ENCODE peak calls at places on chromosomes 2 and 18, in six cellular contexts. V is uterus, H is coronary artery, C is hepatocyte, R is endodermal cell, Y is sigmoid colon. G is an unnamed sample.

GRCh38 chr2:155223781-155224406 is 525.4 kb downstream of the KCNJ3 start:
- DNase-seq in V (no peak), H (no peak), C (peak), R (no peak), Y (no peak), G (no peak)

GRCh38 chr2:55985406-55985805 is 61.8 kb upstream of the EFEMP1 start:
- DNase-seq in V (no peak), H (no peak), C (no peak), R (no peak), Y (no peak), G (no peak)

GRCh38 chr18:11654736-11655604 is 34.1 kb upstream of the GNAL start:
- DNase-seq in V (no peak), H (no peak), C (peak), R (peak), Y (no peak), G (peak)

GRCh38 chr2:212843409-212844199 is 305.0 kb upstream of the ERBB4 start:
- DNase-seq in V (no peak), H (no peak), C (no peak), R (no peak), Y (no peak), G (peak)

GRCh38 chr2:36921984-36922383 is 44.4 kb downstream of the STRN start:
- DNase-seq in V (no peak), H (no peak), C (no peak), R (no peak), Y (no peak), G (no peak)

GRCh38 chr2:27735263-27735904 is 36.1 kb upstream of the MRPL33 start:
- DNase-seq in V (peak), H (peak), C (peak), R (peak), Y (peak), G (peak)

GRCh38 chr18:2191180-2191790 is 380.0 kb downstream of the METTL4 start:
- DNase-seq in V (no peak), H (no peak), C (no peak), R (no peak), Y (no peak), G (no peak)

GRCh38 chr2:24702800-24703199 is 90.4 kb downstream of the PTRHD1 start:
- DNase-seq in V (no peak), H (no peak), C (no peak), R (no peak), Y (no peak), G (peak)

GRCh38 chr2:162073776-162074578 is at the start of gene DPP4:
- DNase-seq in V (no peak), H (no peak), C (peak), R (peak), Y (peak), G (peak)

GRCh38 chr2:9001229-9001628 is 2.3 kb downstream of the MBOAT2 start:
- DNase-seq in V (no peak), H (no peak), C (no peak), R (no peak), Y (no peak), G (no peak)

DNA sequence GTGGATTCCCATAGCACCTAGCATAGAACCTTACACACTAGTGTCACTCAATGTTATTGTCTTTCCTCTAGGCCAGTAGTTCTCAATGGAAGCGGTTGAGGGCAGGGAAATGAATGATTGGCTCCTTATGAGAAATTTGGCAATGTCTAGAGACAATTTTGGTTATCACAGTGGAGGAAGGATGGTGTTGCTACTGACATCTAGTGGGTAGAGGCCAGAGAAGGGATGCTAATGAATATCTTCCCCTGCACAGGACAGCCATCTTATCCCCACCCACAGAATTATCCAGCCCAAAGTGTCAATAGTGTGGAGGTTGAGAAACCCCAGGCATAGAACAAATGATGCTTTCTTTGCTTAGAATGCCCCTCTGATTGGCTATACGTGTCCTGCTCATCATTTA is 15.8 kb downstream of the C18orf63 start:
- DNase-seq in V (no peak), H (no peak), C (peak), R (no peak), Y (no peak), G (peak)
- TF ChIP-seq CTCF in V (peak), H (no peak), C (peak), R (peak), Y (no peak), G (peak)

DNA sequence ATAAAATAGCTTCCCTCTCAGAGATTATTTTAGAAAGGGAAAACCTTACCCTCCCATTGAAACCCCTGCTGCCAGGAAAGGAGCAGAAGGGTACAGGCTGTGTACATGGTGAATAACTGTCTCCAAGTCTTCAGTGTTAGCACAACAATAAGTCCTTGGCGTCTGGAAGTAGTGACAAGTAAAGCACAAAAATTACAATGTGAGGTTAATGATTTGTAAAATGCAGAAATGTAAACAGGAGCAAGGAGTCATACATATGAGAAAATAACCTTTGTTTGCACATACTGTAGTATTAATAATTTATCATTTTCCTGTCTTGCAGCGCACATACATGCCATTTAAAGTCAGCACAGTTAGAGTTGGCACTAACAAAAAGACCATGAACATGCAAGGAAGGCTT is 40.5 kb downstream of the ABHD3 start:
- DNase-seq in V (no peak), H (no peak), C (no peak), R (no peak), Y (no peak), G (no peak)
- H3K4me3 ChIP-seq in V (no peak), H (no peak), C (no peak), R (no peak), Y (no peak), G (no peak)

DNA sequence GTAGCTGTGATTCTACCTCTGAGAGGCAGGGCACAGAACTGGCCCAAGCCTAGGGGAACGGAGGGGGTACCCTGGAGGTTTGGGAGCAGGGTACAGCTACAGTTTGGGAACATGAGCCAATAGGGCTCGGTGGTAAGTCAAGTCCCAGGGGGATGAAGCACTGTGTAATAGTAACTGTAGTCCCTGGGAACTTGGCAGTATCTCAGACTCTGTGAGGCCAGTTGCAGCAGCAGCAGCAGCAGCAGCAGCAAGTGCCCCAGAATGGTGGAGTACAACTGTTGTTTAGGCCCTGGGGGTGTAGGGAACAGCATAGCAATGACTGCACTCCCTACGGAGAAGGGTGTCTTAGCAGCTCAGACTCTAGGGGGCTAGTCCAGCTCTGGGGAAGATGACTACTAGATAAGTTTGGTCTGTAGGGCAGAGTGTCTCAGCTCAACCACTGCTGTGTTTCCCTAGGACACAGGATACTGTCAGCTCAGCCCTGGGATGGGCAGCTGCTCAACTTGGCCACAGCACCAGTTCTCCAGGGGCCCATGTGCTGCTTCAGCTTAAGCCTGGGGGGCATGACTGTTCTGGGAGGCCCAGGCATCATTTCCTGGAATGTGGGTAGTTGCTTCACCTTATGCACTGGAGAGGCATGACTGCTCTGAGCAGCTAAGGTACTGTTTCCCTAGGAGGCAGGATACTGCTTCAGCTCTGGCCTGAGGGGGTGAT is 20.5 kb downstream of the CARF start:
- DNase-seq in V (no peak), H (no peak), C (peak), R (no peak), Y (no peak), G (peak)
- TF ChIP-seq CTCF in V (no peak), H (no peak), C (no peak), R (no peak), Y (no peak), G (no peak)

GRCh38 chr2:222887124-222887523 is 26.3 kb downstream of the ACSL3 start:
- DNase-seq in V (no peak), H (no peak), C (no peak), R (no peak), Y (no peak), G (peak)
- H3K4me3 ChIP-seq in V (no peak), H (no peak), C (no peak), R (no peak), Y (no peak), G (no peak)

DNA sequence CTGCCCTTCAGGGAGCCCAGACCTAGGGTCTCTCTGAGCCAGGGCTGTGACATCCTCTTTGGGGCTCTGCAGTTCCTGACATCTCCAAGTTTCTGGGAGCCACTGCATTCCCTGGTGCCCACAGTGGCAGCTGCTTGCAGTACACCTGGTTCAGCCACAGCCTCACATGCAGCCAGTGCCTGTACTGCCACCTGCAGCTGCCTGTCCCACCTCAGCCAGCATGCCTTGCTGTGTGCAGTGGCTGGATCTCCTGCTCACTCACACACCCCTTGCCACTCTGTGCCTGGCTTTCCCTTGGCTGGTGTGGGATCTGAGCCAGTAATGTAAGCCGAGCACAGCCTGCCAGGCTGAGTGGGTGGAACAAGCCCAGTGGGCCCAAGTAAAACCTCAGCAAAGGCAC is 1288.7 kb downstream of the CNTNAP5 start:
- DNase-seq in V (no peak), H (no peak), C (no peak), R (peak), Y (no peak), G (no peak)
- TF ChIP-seq CTCF in V (no peak), H (no peak), C (no peak), R (peak), Y (no peak), G (no peak)

GRCh38 chr2:111678651-111679050 is 205.3 kb downstream of the ANAPC1 start:
- DNase-seq in V (no peak), H (no peak), C (no peak), R (no peak), Y (no peak), G (no peak)
- H3K4me3 ChIP-seq in V (no peak), H (no peak), C (no peak), R (no peak), Y (no peak), G (no peak)

GRCh38 chr2:146527166-146527565 is 1317.7 kb upstream of the ACVR2A start:
- DNase-seq in V (no peak), H (no peak), C (no peak), R (no peak), Y (no peak), G (peak)

GRCh38 chr2:146523218-146523617 is 1321.6 kb upstream of the ACVR2A start:
- DNase-seq in V (no peak), H (no peak), C (no peak), R (no peak), Y (no peak), G (peak)
- TF ChIP-seq CTCF in V (no peak), H (no peak), C (peak), R (peak), Y (no peak), G (peak)